ENCODE peak calls at places on chromosomes 6 and 20, in five cellular contexts. W is mammary epithelial cell, H is HCT116, E is GM23248, Z is fibroblast of lung. C is an unnamed sample.

GRCh38 chr6:7922596-7922995 is 12.0 kb upstream of the TXNDC5 start:
- DNase-seq in W (no peak), H (no peak), E (peak; percentile 40), Z (peak; percentile 25), C (no peak)

GRCh38 chr6:141610741-141611140 is 522.0 kb upstream of the GJE1 start:
- DNase-seq in W (peak; percentile 19), H (peak; percentile 10), E (peak; percentile 52), Z (peak; percentile 15), C (peak; percentile 25)

GRCh38 chr20:14700641-14700965 is 363.2 kb upstream of the FLRT3 start:
- DNase-seq in W (peak; percentile 80), H (no peak), E (peak; percentile 84), Z (peak; percentile 18), C (no peak)

GRCh38 chr6:52389264-52389625 is 27.3 kb downstream of the PAQR8 start:
- DNase-seq in W (peak; percentile 1), H (no peak), E (no peak), Z (peak; percentile 42), C (no peak)

GRCh38 chr6:75183099-75183541 is 22.7 kb downstream of the COL12A1 start:
- DNase-seq in W (no peak), H (no peak), E (peak; percentile 79), Z (peak; percentile 52), C (no peak)

GRCh38 chr20:44739952-44740351 is 5.7 kb upstream of the KCNK15 start:
- DNase-seq in W (no peak), H (no peak), E (no peak), Z (no peak), C (no peak)

GRCh38 chr20:20277772-20278382 is 90.0 kb upstream of the INSM1 start:
- DNase-seq in W (no peak), H (no peak), E (no peak), Z (no peak), C (no peak)

GRCh38 chr20:17828598-17829144 is 128.9 kb downstream of the BANF2 start:
- DNase-seq in W (no peak), H (no peak), E (no peak), Z (no peak), C (no peak)

GRCh38 chr20:58228484-58229197 is at the start of gene ANKRD60:
- DNase-seq in W (no peak), H (no peak), E (peak; percentile 59), Z (peak; percentile 78), C (peak; percentile 60)

GRCh38 chr6:45256697-45257695 is 71.1 kb upstream of the RUNX2 start:
- DNase-seq in W (no peak), H (no peak), E (peak; percentile 1), Z (no peak), C (peak; percentile 24)

GRCh38 chr6:110331383-110331782 is 26.8 kb downstream of the METTL24 start:
- DNase-seq in W (no peak), H (no peak), E (no peak), Z (no peak), C (no peak)
- H3K4me1 ChIP-seq in W (peaks cover 6% of the 10 kb centered on the region), H (no peaks in the 10 kb centered on the region), E (peaks cover 36% of the 10 kb centered on the region), Z (peaks cover 7% of the 10 kb centered on the region), C (peaks cover 62% of the 10 kb centered on the region)

GRCh38 chr6:19558934-19559333 is 278.2 kb upstream of the ID4 start:
- DNase-seq in W (no peak), H (no peak), E (no peak), Z (no peak), C (no peak)
- TF ChIP-seq EZH2 in W (no peak), H (no peak), E (no peak), Z (no peak), C (no peak)

DNA sequence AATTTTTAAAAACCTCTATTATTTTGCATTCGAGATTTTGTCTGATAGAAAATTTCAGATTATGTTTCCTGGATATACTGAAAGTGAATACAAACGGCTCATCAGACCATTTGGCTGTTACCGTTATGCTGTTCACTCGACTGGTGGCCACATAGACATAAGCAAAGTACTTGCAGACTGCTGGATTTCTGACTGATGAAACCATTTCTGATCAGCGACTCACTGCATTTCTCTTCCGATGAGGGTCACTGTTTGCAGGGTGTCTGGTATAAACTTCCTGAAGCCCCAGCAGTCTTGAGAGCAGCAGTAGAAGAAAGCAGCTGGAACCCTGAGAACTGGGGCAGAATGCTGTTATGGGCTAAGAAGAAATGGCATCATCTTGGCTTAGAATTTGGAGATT is 17.7 kb downstream of the SNX9 start:
- DNase-seq in W (peak; percentile 68), H (no peak), E (peak; percentile 73), Z (peak; percentile 72), C (peak; percentile 29)
- H3K4me1 ChIP-seq in W (peaks cover 61% of the 10 kb centered on the region), H (peaks cover 44% of the 10 kb centered on the region), E (peaks cover 74% of the 10 kb centered on the region), Z (peaks cover 17% of the 10 kb centered on the region), C (peaks cover 17% of the 10 kb centered on the region)

GRCh38 chr6:50825375-50826036 is 6.8 kb downstream of the TFAP2B start:
- DNase-seq in W (no peak), H (no peak), E (no peak), Z (no peak), C (no peak)
- TF ChIP-seq EZH2 in W (peak; percentile 90), H (no peak), E (no peak), Z (no peak), C (no peak)

DNA sequence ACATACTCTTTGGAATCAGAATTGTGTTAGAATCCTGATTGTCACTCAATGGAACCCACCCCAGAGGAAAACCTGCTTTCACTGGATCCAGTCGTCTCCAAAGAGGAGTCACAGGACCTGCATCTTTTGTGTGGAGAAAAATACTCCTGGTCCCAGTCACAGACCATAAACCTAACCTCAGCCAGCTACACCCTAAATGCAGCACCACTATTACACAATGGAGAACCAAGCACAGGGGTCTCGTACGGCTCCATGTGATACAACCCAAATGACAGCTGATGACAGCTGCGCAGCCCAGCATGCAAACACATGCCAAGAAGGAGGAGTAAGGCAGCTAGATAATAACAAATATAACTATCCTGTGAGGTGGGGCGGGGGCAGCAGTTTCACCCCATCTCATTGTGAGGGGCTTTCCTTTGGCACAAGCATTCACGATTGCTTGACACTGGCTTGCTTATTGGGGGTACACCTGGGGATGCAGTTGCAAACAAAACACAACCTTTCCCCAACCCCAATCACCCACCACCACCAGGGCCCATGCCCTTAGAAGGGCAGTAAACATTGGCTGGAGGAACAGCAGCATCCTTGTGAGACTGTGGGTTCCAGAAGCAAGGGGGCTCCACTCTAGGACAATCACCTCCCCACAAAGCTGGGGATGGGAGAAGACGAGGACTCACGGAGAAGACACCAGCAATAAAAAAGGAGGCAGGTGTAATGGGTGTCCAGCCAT is 51.5 kb downstream of the TRERF1 start:
- DNase-seq in W (no peak), H (no peak), E (no peak), Z (no peak), C (no peak)
- H3K4me1 ChIP-seq in W (peaks cover 43% of the 10 kb centered on the region), H (peaks cover 34% of the 10 kb centered on the region), E (peaks cover 26% of the 10 kb centered on the region), Z (peaks cover 13% of the 10 kb centered on the region), C (no peaks in the 10 kb centered on the region)

DNA sequence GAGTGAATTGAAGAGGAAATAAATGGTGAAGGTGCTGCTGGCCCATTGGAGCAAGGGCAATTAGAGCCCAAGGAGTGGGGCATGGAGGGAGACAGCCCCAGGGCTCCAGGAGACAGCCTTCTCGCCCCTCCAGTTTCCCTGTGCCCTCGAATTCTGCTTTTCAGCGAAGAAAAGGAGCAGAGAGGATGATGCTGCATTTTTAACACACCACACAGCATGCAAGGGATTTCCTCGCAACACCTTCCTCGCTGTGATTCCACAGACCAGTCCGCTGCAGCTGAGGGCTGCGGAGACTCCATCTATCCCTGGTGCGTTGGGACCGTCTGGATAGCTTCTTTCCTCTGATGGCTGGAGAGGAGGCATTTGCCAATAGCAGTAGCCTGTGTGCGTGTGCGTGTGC is 41.7 kb downstream of the PTCHD4 start:
- DNase-seq in W (no peak), H (no peak), E (peak; percentile 25), Z (no peak), C (no peak)
- TF ChIP-seq EZH2 in W (no peak), H (no peak), E (no peak), Z (no peak), C (no peak)

DNA sequence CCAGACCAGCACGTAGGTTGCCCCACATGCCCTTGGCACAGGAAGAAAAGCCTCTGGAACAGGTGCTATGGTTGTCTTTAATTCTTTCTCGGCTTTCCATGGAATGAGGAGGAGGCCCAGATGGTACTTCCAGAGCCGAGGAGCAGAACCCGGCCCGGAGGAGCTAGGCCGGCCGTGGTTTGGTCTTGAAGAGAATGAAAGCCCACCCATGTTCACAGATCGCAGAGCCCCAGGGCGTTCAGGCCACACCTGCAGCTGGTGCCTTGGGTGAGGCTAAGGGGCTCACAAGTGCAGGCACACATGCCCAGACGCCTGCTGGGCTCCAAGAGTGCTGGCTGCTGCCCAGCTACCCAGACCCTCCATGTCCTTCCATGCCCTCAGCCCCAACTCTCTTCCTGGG is 20.0 kb downstream of the EDN3 start:
- DNase-seq in W (no peak), H (no peak), E (no peak), Z (no peak), C (no peak)
- H3K4me1 ChIP-seq in W (no peaks in the 10 kb centered on the region), H (no peaks in the 10 kb centered on the region), E (no peaks in the 10 kb centered on the region), Z (no peaks in the 10 kb centered on the region), C (no peaks in the 10 kb centered on the region)

C was measured in A673.